ENCODE peak calls at places on chromosomes 1 and 21, in seven cellular contexts. D, J, F, B, T, N and V are unnamed samples.
A peak's percentile ranks its signal among the peaks of the same experiment; 100 is the strongest.

GRCh38 chr1:45216200-45216541 is 9.8 kb upstream of the ZSWIM5 start:
- DNase-seq in D (no peak), J (no peak), F (no peak), B (no peak), T (no peak), N (no peak), V (no peak)

GRCh38 chr1:222713091-222714012 is 988 bp downstream of the BROX start:
- DNase-seq in D (peak; percentile 99), J (peak; percentile 95), F (peak; percentile 94), B (peak; percentile 96), T (peak; percentile 85), N (peak; percentile 97), V (peak; percentile 87)

GRCh38 chr1:198125995-198126758 is 30.6 kb upstream of the NEK7 start:
- DNase-seq in D (peak; percentile 44), J (peak; percentile 93), F (peak; percentile 93), B (peak; percentile 89), T (no peak), N (no peak), V (peak; percentile 28)

GRCh38 chr1:12620142-12620865 is 2.3 kb upstream of the DHRS3 start:
- DNase-seq in D (no peak), J (no peak), F (peak; percentile 70), B (peak; percentile 77), T (no peak), N (no peak), V (peak; percentile 48)

GRCh38 chr1:89068291-89068690 is 3.3 kb upstream of the GBP1 start:
- DNase-seq in D (no peak), J (peak; percentile 34), F (peak; percentile 87), B (peak; percentile 89), T (no peak), N (no peak), V (no peak)

GRCh38 chr1:89890085-89890754 is 69.4 kb downstream of the LRRC8D start:
- DNase-seq in D (no peak), J (peak; percentile 62), F (peak; percentile 92), B (peak; percentile 35), T (no peak), N (no peak), V (no peak)

GRCh38 chr1:950268-950667 is 8.8 kb downstream of the NOC2L start:
- DNase-seq in D (no peak), J (no peak), F (no peak), B (no peak), T (no peak), N (no peak), V (no peak)

GRCh38 chr1:41683681-41684500 is 199.4 kb upstream of the EDN2 start:
- DNase-seq in D (no peak), J (no peak), F (peak; percentile 74), B (no peak), T (no peak), N (no peak), V (peak; percentile 67)

GRCh38 chr1:23779826-23780371 is 1.7 kb downstream of the PITHD1 start:
- DNase-seq in D (peak; percentile 53), J (peak; percentile 67), F (peak; percentile 73), B (peak; percentile 50), T (no peak), N (no peak), V (peak; percentile 42)

GRCh38 chr1:183694035-183694434 is 40.9 kb upstream of the APOBEC4 start:
- DNase-seq in D (peak; percentile 20), J (no peak), F (no peak), B (no peak), T (no peak), N (no peak), V (no peak)

GRCh38 chr1:14881775-14882672 is 271.5 kb upstream of the TMEM51 start:
- DNase-seq in D (no peak), J (no peak), F (no peak), B (no peak), T (no peak), N (no peak), V (no peak)

GRCh38 chr1:209823143-209824041 is 4.4 kb upstream of the UTP25 start:
- DNase-seq in D (peak; percentile 86), J (peak; percentile 83), F (peak; percentile 75), B (peak; percentile 73), T (no peak), N (no peak), V (peak; percentile 43)

GRCh38 chr1:172906778-172907592 is 143.8 kb downstream of the TNFSF18 start:
- DNase-seq in D (no peak), J (peak; percentile 76), F (peak; percentile 96), B (peak; percentile 90), T (no peak), N (no peak), V (peak; percentile 100)

GRCh38 chr21:28160378-28160777 is 832.3 kb downstream of the LTN1 start:
- DNase-seq in D (no peak), J (no peak), F (no peak), B (peak; percentile 71), T (no peak), N (no peak), V (peak; percentile 69)

GRCh38 chr1:178238722-178239510 is 145.0 kb downstream of the RASAL2 start:
- DNase-seq in D (peak; percentile 62), J (peak; percentile 93), F (peak; percentile 99), B (peak; percentile 99), T (no peak), N (no peak), V (peak; percentile 99)

GRCh38 chr1:40351124-40351523 is 22.4 kb upstream of the SMAP2 start:
- DNase-seq in D (no peak), J (no peak), F (no peak), B (no peak), T (no peak), N (no peak), V (no peak)

GRCh38 chr1:165114022-165114888 is 242.3 kb downstream of the LMX1A start:
- DNase-seq in D (peak; percentile 90), J (peak; percentile 52), F (peak; percentile 50), B (peak; percentile 53), T (peak; percentile 64), N (peak; percentile 51), V (peak; percentile 13)

GRCh38 chr1:199799116-199799515 is 228.4 kb upstream of the NR5A2 start:
- DNase-seq in D (peak; percentile 30), J (no peak), F (no peak), B (no peak), T (peak; percentile 29), N (peak; percentile 47), V (no peak)

GRCh38 chr1:107830546-107830945 is 134.4 kb downstream of the VAV3 start:
- DNase-seq in D (peak; percentile 40), J (no peak), F (no peak), B (no peak), T (no peak), N (no peak), V (no peak)

GRCh38 chr1:55669308-55669707 is 454.1 kb upstream of the USP24 start:
- DNase-seq in D (no peak), J (peak; percentile 63), F (peak; percentile 29), B (peak; percentile 88), T (no peak), N (no peak), V (no peak)

GRCh38 chr1:10835423-10836421 is 39.3 kb upstream of the CASZ1 start:
- DNase-seq in D (peak; percentile 94), J (peak; percentile 32), F (peak; percentile 51), B (peak; percentile 6), T (peak; percentile 93), N (peak; percentile 97), V (no peak)

GRCh38 chr1:3509721-3510120 is 55.3 kb downstream of the ARHGEF16 start:
- DNase-seq in D (no peak), J (no peak), F (no peak), B (no peak), T (no peak), N (no peak), V (no peak)

GRCh38 chr1:60984066-60984799 is 98.1 kb upstream of the NFIA start:
- DNase-seq in D (no peak), J (peak; percentile 58), F (peak; percentile 54), B (peak; percentile 19), T (no peak), N (no peak), V (no peak)

GRCh38 chr1:206556748-206557635 is 49.7 kb downstream of the RASSF5 start:
- DNase-seq in D (peak; percentile 87), J (peak; percentile 21), F (peak; percentile 62), B (no peak), T (peak; percentile 93), N (peak; percentile 70), V (peak; percentile 68)

GRCh38 chr1:30380625-30380984 is 342.8 kb downstream of the MATN1 start:
- DNase-seq in D (no peak), J (no peak), F (no peak), B (no peak), T (no peak), N (no peak), V (no peak)

GRCh38 chr1:93597697-93598096 is 83.9 kb downstream of the BCAR3 start:
- DNase-seq in D (peak; percentile 26), J (peak; percentile 62), F (no peak), B (peak; percentile 59), T (no peak), N (no peak), V (no peak)

GRCh38 chr1:212760126-212760823 is 31.3 kb downstream of the NSL1 start:
- DNase-seq in D (peak; percentile 46), J (no peak), F (peak; percentile 36), B (peak; percentile 11), T (peak; percentile 61), N (peak; percentile 81), V (no peak)

GRCh38 chr1:234272656-234273312 is 100.5 kb upstream of the COA6 start:
- DNase-seq in D (peak; percentile 88), J (no peak), F (no peak), B (no peak), T (no peak), N (no peak), V (no peak)

GRCh38 chr1:165631403-165632151 is 543 bp downstream of the MGST3 start:
- DNase-seq in D (peak; percentile 75), J (peak; percentile 83), F (peak; percentile 93), B (peak; percentile 85), T (peak; percentile 26), N (peak; percentile 54), V (peak; percentile 77)

GRCh38 chr1:34973326-34973725 is 11.8 kb downstream of the TMEM35B start:
- DNase-seq in D (no peak), J (no peak), F (peak; percentile 11), B (peak; percentile 19), T (no peak), N (no peak), V (no peak)

GRCh38 chr1:18489417-18490143 is 8.8 kb downstream of the KLHDC7A start:
- DNase-seq in D (peak; percentile 28), J (no peak), F (no peak), B (no peak), T (no peak), N (no peak), V (no peak)

GRCh38 chr21:17250651-17251294 is 262.1 kb upstream of the CXADR start:
- DNase-seq in D (peak; percentile 94), J (peak; percentile 88), F (no peak), B (no peak), T (no peak), N (no peak), V (no peak)